ENCODE peak calls at places on chromosomes 7 and 10, in five cellular contexts. One of them, this sample, is unnamed.

GRCh38 chr10:98371421-98371820 is 43.6 kb downstream of the PYROXD2 start:
- DNase-seq in SK-N-SH: no peak
- DNase-seq in K562: no peak
- DNase-seq in A549: no peak
- DNase-seq in GM12878: no peak
- DNase-seq in this sample: no peak

GRCh38 chr7:108296911-108297310 is 159.3 kb downstream of the NRCAM start:
- DNase-seq in SK-N-SH: no peak
- DNase-seq in K562: no peak
- DNase-seq in A549: no peak
- DNase-seq in GM12878: no peak
- DNase-seq in this sample: no peak

GRCh38 chr7:1584700-1585099 is 14.9 kb upstream of the PSMG3 start:
- DNase-seq in SK-N-SH: peak
- DNase-seq in K562: no peak
- DNase-seq in A549: no peak
- DNase-seq in GM12878: no peak
- DNase-seq in this sample: no peak

GRCh38 chr7:52289247-52289646 is 746.2 kb upstream of the POM121L12 start:
- DNase-seq in SK-N-SH: no peak
- DNase-seq in K562: no peak
- DNase-seq in A549: no peak
- DNase-seq in GM12878: no peak
- DNase-seq in this sample: no peak

GRCh38 chr10:125926247-125926646 is 29.9 kb downstream of the FANK1 start:
- DNase-seq in SK-N-SH: no peak
- DNase-seq in K562: no peak
- DNase-seq in A549: no peak
- DNase-seq in GM12878: no peak
- DNase-seq in this sample: no peak

GRCh38 chr10:112389147-112389822 is 15.4 kb downstream of the ACSL5 start:
- DNase-seq in SK-N-SH: no peak
- DNase-seq in K562: peak
- DNase-seq in A549: peak
- DNase-seq in GM12878: peak
- DNase-seq in this sample: peak

GRCh38 chr7:69360913-69361312 is 237.4 kb upstream of the AUTS2 start:
- DNase-seq in SK-N-SH: no peak
- DNase-seq in K562: no peak
- DNase-seq in A549: no peak
- DNase-seq in GM12878: no peak
- DNase-seq in this sample: no peak

GRCh38 chr7:144391823-144392255 is 11.7 kb downstream of the NOBOX start:
- DNase-seq in SK-N-SH: peak
- DNase-seq in K562: peak
- DNase-seq in A549: peak
- DNase-seq in GM12878: no peak
- DNase-seq in this sample: peak

GRCh38 chr7:80922254-80923049 is 3.6 kb upstream of the SEMA3C start:
- DNase-seq in SK-N-SH: no peak
- DNase-seq in K562: no peak
- DNase-seq in A549: no peak
- DNase-seq in GM12878: no peak
- DNase-seq in this sample: no peak

GRCh38 chr10:18060217-18060616 is 80.0 kb upstream of the CACNB2 start:
- DNase-seq in SK-N-SH: peak
- DNase-seq in K562: no peak
- DNase-seq in A549: no peak
- DNase-seq in GM12878: no peak
- DNase-seq in this sample: no peak

GRCh38 chr10:67119648-67120047 is 193.8 kb downstream of the LRRTM3 start:
- DNase-seq in SK-N-SH: no peak
- DNase-seq in K562: no peak
- DNase-seq in A549: no peak
- DNase-seq in GM12878: no peak
- DNase-seq in this sample: no peak

GRCh38 chr10:118729641-118730258 is 25.0 kb downstream of the CACUL1 start:
- DNase-seq in SK-N-SH: no peak
- DNase-seq in K562: no peak
- DNase-seq in A549: no peak
- DNase-seq in GM12878: peak
- DNase-seq in this sample: no peak

GRCh38 chr10:69439350-69439739 is 11.9 kb upstream of the TSPAN15 start:
- DNase-seq in SK-N-SH: no peak
- DNase-seq in K562: no peak
- DNase-seq in A549: peak
- DNase-seq in GM12878: no peak
- DNase-seq in this sample: no peak

GRCh38 chr7:18177129-18177814 is 149.6 kb upstream of the PRPS1L1 start:
- DNase-seq in SK-N-SH: no peak
- DNase-seq in K562: peak
- DNase-seq in A549: peak
- DNase-seq in GM12878: no peak
- DNase-seq in this sample: no peak

GRCh38 chr10:5449823-5450222 is 37.5 kb downstream of the NET1 start:
- DNase-seq in SK-N-SH: no peak
- DNase-seq in K562: peak
- DNase-seq in A549: peak
- DNase-seq in GM12878: no peak
- DNase-seq in this sample: peak

GRCh38 chr7:158228986-158229385 is 358.6 kb downstream of the PTPRN2 start:
- DNase-seq in SK-N-SH: no peak
- DNase-seq in K562: peak
- DNase-seq in A549: no peak
- DNase-seq in GM12878: no peak
- DNase-seq in this sample: peak

GRCh38 chr7:142459557-142459963 is 201.7 kb upstream of the PRSS58 start:
- DNase-seq in SK-N-SH: peak
- DNase-seq in K562: peak
- DNase-seq in A549: peak
- DNase-seq in GM12878: no peak
- DNase-seq in this sample: peak

GRCh38 chr10:21181451-21181850 is 284.3 kb upstream of the NEBL start:
- DNase-seq in SK-N-SH: no peak
- DNase-seq in K562: no peak
- DNase-seq in A549: no peak
- DNase-seq in GM12878: no peak
- DNase-seq in this sample: no peak

GRCh38 chr10:128307819-128308218 is 181.6 kb upstream of the MKI67 start:
- DNase-seq in SK-N-SH: no peak
- DNase-seq in K562: no peak
- DNase-seq in A549: no peak
- DNase-seq in GM12878: no peak
- DNase-seq in this sample: no peak

DNA sequence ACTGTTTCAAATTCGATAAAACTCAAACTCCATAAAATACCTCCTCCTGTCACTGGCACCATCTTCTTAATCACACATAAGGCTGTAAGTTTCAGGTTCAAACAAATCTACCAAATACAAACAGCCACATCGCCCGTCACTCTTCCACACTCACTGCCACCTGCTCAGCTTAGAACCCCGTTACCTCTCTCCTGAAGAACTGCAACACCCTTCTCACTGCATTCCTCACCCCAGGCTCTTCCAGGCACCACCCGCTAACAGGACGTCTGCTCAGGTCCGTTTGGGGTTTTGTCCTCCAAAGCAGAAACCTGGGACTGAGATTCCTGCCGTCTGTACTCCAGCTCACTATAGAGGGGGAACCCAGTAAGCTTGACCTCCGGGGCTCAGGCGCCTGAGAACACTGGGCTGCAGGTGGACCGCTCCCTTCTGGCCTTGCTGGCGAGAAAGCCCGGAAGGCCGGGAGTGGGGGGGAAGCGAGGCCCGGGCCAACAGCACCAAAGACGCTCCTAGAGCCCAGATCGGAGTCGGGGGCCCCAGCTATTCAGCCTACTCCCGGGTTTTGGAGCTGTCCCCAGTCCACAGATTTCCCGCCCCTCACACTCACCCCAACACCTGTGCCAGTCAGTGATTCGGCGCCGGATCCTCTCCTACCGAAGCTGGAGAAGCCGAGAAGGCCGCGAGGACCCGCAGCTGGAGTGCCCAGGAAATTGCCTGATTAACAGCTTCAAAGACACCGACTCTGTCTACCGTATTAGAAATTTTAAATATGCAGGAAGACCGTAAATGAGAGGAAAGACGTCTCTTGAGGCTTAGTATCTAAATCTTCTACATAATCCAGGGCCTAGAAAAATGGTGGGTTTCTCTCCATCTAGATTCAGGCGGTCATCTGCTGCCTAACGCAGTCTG is at the start of gene AP3M1:
- DNase-seq in SK-N-SH: peak
- DNase-seq in K562: peak
- DNase-seq in A549: no peak
- DNase-seq in GM12878: peak
- DNase-seq in this sample: no peak
- TF ChIP-seq REST in SK-N-SH: no peak
- TF ChIP-seq REST in K562: peak
- TF ChIP-seq REST in A549: no peak
- TF ChIP-seq REST in GM12878: no peak
- TF ChIP-seq REST in this sample: no peak

GRCh38 chr7:156651472-156651871 is 10.9 kb downstream of the RNF32 start:
- DNase-seq in SK-N-SH: no peak
- DNase-seq in K562: no peak
- DNase-seq in A549: no peak
- DNase-seq in GM12878: no peak
- DNase-seq in this sample: no peak

GRCh38 chr7:156654511-156655231 is 14.1 kb downstream of the RNF32 start:
- DNase-seq in SK-N-SH: no peak
- DNase-seq in K562: no peak
- DNase-seq in A549: no peak
- DNase-seq in GM12878: no peak
- DNase-seq in this sample: no peak

GRCh38 chr7:156652886-156653568 is 12.5 kb downstream of the RNF32 start:
- DNase-seq in SK-N-SH: no peak
- DNase-seq in K562: no peak
- DNase-seq in A549: no peak
- DNase-seq in GM12878: no peak
- DNase-seq in this sample: peak

GRCh38 chr7:156655232-156655628 is 14.7 kb downstream of the RNF32 start:
- DNase-seq in SK-N-SH: no peak
- DNase-seq in K562: no peak
- DNase-seq in A549: no peak
- DNase-seq in GM12878: no peak
- DNase-seq in this sample: no peak

DNA sequence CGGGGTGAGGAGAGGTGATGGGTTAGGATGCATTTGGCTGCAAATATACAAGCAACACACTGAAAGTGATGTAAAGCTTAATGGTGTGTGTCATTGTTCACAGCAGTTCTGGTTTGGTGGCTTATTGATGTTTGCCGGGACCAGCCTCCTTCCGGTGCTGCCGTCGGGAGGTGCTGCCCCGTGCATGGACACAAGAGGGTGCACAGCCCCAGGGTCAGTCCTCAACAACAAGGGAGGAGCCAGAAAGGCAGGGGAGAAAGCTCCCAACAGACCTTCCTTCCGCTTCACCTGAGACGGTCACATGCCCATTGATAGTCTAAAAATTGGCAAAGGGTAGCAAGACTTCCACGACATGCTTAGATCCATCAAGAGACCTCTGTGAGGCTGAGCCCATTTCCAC is 9.5 kb downstream of the RNF32 start:
- DNase-seq in SK-N-SH: peak
- DNase-seq in K562: peak
- DNase-seq in A549: peak
- DNase-seq in GM12878: no peak
- DNase-seq in this sample: peak
- TF ChIP-seq USF2 in SK-N-SH: no peak
- TF ChIP-seq USF2 in K562: peak
- TF ChIP-seq USF2 in A549: no peak
- TF ChIP-seq USF2 in GM12878: no peak
- TF ChIP-seq USF2 in this sample: no peak

DNA sequence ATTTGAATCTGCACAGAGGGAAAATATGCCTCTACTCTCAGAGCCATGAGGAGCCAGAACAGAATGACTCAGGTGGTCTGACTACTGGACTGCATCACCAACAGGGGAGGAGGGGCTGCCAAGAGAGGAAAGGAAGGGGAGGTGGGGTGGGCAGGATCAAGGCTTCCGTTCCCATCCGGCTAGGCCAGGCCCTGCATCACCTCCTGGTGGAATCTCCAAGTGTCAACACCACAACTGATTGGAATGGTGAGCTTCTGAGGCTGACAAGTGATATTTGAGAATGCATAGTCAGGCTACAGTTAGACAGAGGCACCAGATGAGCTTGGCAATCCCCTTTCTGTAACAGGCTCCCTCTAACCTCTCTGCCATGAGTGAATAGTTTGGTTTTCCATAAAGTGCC is 10.4 kb upstream of the GPR26 start:
- DNase-seq in SK-N-SH: no peak
- DNase-seq in K562: no peak
- DNase-seq in A549: no peak
- DNase-seq in GM12878: no peak
- DNase-seq in this sample: no peak
- TF ChIP-seq REST in SK-N-SH: no peak
- TF ChIP-seq REST in K562: no peak
- TF ChIP-seq REST in A549: no peak
- TF ChIP-seq REST in GM12878: no peak
- TF ChIP-seq REST in this sample: no peak

DNA sequence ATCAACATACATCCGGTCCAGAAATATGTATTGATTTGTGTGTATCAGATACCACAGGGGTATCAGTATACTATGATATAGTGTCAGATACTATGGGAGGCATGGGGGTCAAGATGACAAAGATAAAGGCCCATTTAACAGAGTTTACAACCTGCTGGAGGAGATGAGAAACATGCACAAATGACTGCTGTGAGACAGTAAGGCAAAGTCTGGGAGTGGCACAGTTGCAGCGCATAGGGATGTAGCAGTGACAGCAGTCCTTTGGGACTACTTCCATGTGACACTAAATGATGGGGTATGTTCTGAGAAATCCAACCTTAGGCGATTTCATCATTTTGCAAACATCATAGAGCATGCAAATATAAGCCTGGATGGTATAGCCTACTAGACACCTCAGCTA is 56.7 kb downstream of the CDK1 start:
- DNase-seq in SK-N-SH: no peak
- DNase-seq in K562: no peak
- DNase-seq in A549: no peak
- DNase-seq in GM12878: no peak
- DNase-seq in this sample: no peak
- TF ChIP-seq USF2 in SK-N-SH: no peak
- TF ChIP-seq USF2 in K562: no peak
- TF ChIP-seq USF2 in A549: no peak
- TF ChIP-seq USF2 in GM12878: no peak
- TF ChIP-seq USF2 in this sample: no peak